ENCODE peak calls at places on chromosomes 6 and 20, in six cellular contexts. U is left ventricle myocardium inferior, L is GM23338, S is heart left ventricle, M is brain microvascular endothelial cell, Q is heart right ventricle. E is an unnamed sample. For H3K27me3, the result is how much of the 10 kb centered on the place peaks cover.

GRCh38 chr20:36574278-36575065 is 1.1 kb downstream of the TGIF2 start:
- DNase-seq in S (peak), L (peak), M (peak), U (peak), Q (peak), E (no peak)

GRCh38 chr6:43931201-43931600 is 161.2 kb downstream of the VEGFA start:
- DNase-seq in Q (no peak), S (no peak), M (no peak), L (no peak), U (peak), E (no peak)

GRCh38 chr20:50758992-50759391 is 27.6 kb downstream of the PARD6B start:
- DNase-seq in L (no peak), U (no peak), Q (no peak), S (no peak), M (no peak), E (no peak)

GRCh38 chr6:56540232-56540631 is 102.5 kb downstream of the DST start:
- DNase-seq in Q (no peak), M (no peak), L (no peak), S (no peak), U (no peak), E (no peak)

GRCh38 chr20:35443003-35443402 is 5.0 kb upstream of the GDF5 start:
- DNase-seq in S (no peak), M (peak), L (no peak), Q (no peak), U (no peak), E (no peak)

GRCh38 chr6:8442149-8442548 is 6.8 kb upstream of the SLC35B3 start:
- DNase-seq in S (no peak), U (no peak), M (no peak), L (no peak), Q (no peak), E (no peak)

GRCh38 chr20:53847118-53847842 is 223.1 kb downstream of the BCAS1 start:
- DNase-seq in U (no peak), L (no peak), M (no peak), S (no peak), Q (no peak), E (no peak)

GRCh38 chr6:50145125-50145524 is 95.4 kb upstream of the DEFB112 start:
- DNase-seq in L (peak), U (no peak), S (no peak), Q (no peak), M (no peak), E (no peak)

GRCh38 chr6:35485402-35485877 is 11.4 kb downstream of the TEAD3 start:
- DNase-seq in U (no peak), S (no peak), L (peak), M (no peak), Q (peak), E (no peak)

GRCh38 chr6:19789100-19789805 is 47.9 kb upstream of the ID4 start:
- DNase-seq in S (no peak), Q (no peak), U (no peak), L (peak), M (peak), E (no peak)

GRCh38 chr20:381581-382290 is 1.2 kb downstream of the TRIB3 start:
- DNase-seq in M (peak), Q (peak), S (peak), U (peak), L (peak), E (peak)

GRCh38 chr6:13908955-13909381 is 15.8 kb upstream of the RNF182 start:
- DNase-seq in L (peak), Q (no peak), U (no peak), S (peak), M (peak), E (no peak)

GRCh38 chr6:162140453-162140852 is 587.1 kb downstream of the PRKN start:
- DNase-seq in L (no peak), Q (no peak), M (no peak), U (no peak), S (no peak), E (no peak)

GRCh38 chr6:162032620-162033019 is 694.9 kb downstream of the PRKN start:
- DNase-seq in S (no peak), L (no peak), U (no peak), Q (no peak), M (peak), E (no peak)

GRCh38 chr6:40640591-40641293 is 53.6 kb upstream of the LRFN2 start:
- DNase-seq in L (no peak), S (peak), M (no peak), Q (no peak), U (no peak), E (peak)

GRCh38 chr6:85015396-85015990 is 251.1 kb upstream of the TBX18 start:
- DNase-seq in M (peak), Q (peak), L (peak), U (peak), S (peak), E (no peak)

GRCh38 chr6:142534484-142534883 is 232.7 kb downstream of the ADGRG6 start:
- DNase-seq in Q (no peak), L (no peak), U (no peak), S (no peak), M (no peak), E (no peak)

GRCh38 chr20:24954151-24954550 is 5.1 kb downstream of the CST7 start:
- DNase-seq in L (no peak), M (no peak), U (no peak), Q (no peak), S (no peak), E (no peak)

GRCh38 chr20:35698298-35699126 is 640 bp downstream of the NFS1 start:
- DNase-seq in M (no peak), L (peak), U (no peak), Q (no peak), S (no peak), E (no peak)

GRCh38 chr20:50271674-50272412 is 81.2 kb downstream of the CEBPB start:
- DNase-seq in L (no peak), M (no peak), U (peak), S (peak), Q (peak), E (no peak)

GRCh38 chr20:7650481-7650880 is 289.8 kb downstream of the HAO1 start:
- DNase-seq in Q (no peak), M (peak), S (no peak), L (no peak), U (no peak), E (no peak)

GRCh38 chr20:59850018-59850641 is 83.3 kb downstream of the SYCP2 start:
- DNase-seq in S (no peak), L (peak), Q (no peak), M (no peak), U (no peak), E (no peak)

GRCh38 chr6:18477301-18477941 is 90.3 kb downstream of the RNF144B start:
- DNase-seq in S (no peak), M (no peak), Q (no peak), U (no peak), L (no peak), E (no peak)

GRCh38 chr6:7314414-7314813 is 1.4 kb upstream of the SSR1 start:
- DNase-seq in S (no peak), L (no peak), M (no peak), Q (no peak), U (no peak), E (no peak)

GRCh38 chr6:21588812-21589811 is 4.4 kb upstream of the SOX4 start:
- DNase-seq in Q (peak), M (peak), L (peak), S (peak), U (peak), E (peak)

GRCh38 chr6:64217721-64218603 is 582.4 kb downstream of the PHF3 start:
- DNase-seq in L (no peak), M (peak), U (no peak), Q (no peak), S (no peak), E (no peak)

GRCh38 chr20:47124235-47124717 is 229.6 kb downstream of the EYA2 start:
- DNase-seq in S (no peak), M (no peak), U (no peak), Q (no peak), L (no peak), E (no peak)

GRCh38 chr20:39633689-39634088 is 671.5 kb downstream of the DHX35 start:
- DNase-seq in S (no peak), U (no peak), L (no peak), Q (no peak), M (no peak), E (no peak)

GRCh38 chr6:132768051-132768517 is 10.4 kb upstream of the VNN2 start:
- DNase-seq in L (peak), S (peak), M (no peak), U (peak), Q (peak), E (no peak)

GRCh38 chr20:13262701-13263335 is 41.7 kb downstream of the ISM1 start:
- DNase-seq in L (no peak), S (no peak), Q (no peak), M (no peak), U (no peak), E (no peak)

GRCh38 chr6:121503633-121504032 is 68.2 kb downstream of the GJA1 start:
- DNase-seq in M (no peak), U (no peak), S (no peak), L (no peak), Q (no peak), E (no peak)

GRCh38 chr6:15332441-15332840 is 86.6 kb downstream of the JARID2 start:
- DNase-seq in S (no peak), Q (no peak), M (no peak), L (no peak), U (no peak), E (no peak)

GRCh38 chr6:66675906-66676305 is 968.9 kb upstream of the EYS start:
- DNase-seq in Q (no peak), M (no peak), S (no peak), U (no peak), L (no peak), E (no peak)

DNA sequence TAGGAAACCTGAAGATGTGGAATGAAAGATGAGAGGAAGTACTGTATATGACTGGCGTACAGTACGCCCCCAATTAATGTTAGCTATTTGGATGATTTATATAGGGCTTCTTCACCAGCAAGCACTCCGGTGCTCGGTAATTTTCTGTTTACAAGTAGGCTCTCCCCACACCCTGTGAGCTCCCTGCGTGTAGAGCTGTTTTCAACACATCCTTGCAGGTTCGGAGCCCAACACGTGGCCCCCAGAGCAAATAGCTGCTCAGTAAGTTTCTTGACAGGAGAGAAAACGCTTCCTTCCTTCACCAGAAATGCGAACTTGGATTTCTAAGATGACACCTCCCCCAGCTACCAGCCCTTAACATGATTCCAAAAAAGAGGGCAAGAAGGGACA is 1.2 kb upstream of the RAB22A start:
- DNase-seq in Q (no peak), L (peak), M (no peak), U (no peak), S (no peak), E (peak)
- H3K27ac ChIP-seq in Q (peak), L (no peak), M (peak), U (peak), S (peak), E (peak)

DNA sequence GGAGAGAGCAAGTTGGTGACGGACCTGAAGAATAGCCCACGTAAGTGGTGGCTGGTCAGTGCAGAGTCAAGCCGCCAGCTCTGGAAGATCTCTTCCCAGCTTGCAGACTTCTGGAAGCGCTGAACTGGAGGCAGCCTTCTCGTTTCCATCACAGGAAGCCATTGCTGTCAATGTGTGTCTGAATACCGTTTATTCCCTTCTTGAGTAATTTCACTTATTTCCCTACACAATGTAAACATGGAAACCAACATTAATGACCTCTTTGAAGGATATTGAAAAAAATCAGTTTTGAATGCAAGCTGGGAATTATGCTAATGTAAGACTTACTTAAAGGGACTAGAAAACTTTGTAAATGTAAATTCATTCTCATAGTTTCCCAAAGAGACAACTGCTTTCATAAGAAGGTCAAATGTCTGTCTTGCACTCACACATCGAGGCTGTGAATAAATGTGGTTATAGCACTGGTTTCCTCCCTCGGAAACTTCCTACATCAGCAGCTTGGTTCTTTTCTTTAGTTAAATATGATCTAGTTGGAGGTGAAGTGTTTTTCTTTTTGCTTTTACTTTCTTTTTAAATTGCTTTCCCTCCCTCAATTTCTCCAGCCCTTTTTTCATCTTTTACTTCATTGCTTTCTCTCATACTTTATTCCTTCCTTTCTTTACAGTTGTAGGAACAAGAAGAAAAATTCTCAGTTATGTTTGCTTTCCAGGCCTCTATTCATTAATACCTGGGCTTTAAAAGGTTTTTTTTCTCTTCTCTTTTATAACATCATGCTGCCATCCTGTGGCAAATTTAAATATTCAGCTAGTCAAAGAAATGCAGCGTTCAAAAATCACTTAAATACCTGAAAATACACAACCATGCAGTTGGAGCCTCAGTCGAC is 108.2 kb downstream of the TNFAIP3 start:
- DNase-seq in M (no peak), L (peak), S (no peak), U (no peak), Q (no peak), E (no peak)
- TF ChIP-seq CTCF in M (no peak), L (peak), S (peak), U (peak), Q (no peak), E (peak)

GRCh38 chr20:63148696-63149095 is 67.2 kb downstream of the YTHDF1 start:
- DNase-seq in U (no peak), M (no peak), L (no peak), Q (peak), S (no peak), E (no peak)

GRCh38 chr20:63141531-63141930 is 74.4 kb downstream of the YTHDF1 start:
- DNase-seq in U (no peak), M (no peak), S (no peak), Q (no peak), L (no peak), E (no peak)

GRCh38 chr20:63142933-63143332 is 73.0 kb downstream of the YTHDF1 start:
- DNase-seq in L (no peak), M (no peak), Q (no peak), U (no peak), S (no peak), E (no peak)

GRCh38 chr20:63147532-63147931 is 68.4 kb downstream of the YTHDF1 start:
- DNase-seq in L (no peak), S (no peak), M (no peak), Q (no peak), U (no peak), E (no peak)

GRCh38 chr20:63145156-63145555 is 70.8 kb downstream of the YTHDF1 start:
- DNase-seq in M (no peak), U (no peak), S (no peak), Q (no peak), L (no peak), E (no peak)
- H3K27me3 ChIP-seq in M (under half), U (half or more), S (under half), Q (under half), L (under half), E (under half)

DNA sequence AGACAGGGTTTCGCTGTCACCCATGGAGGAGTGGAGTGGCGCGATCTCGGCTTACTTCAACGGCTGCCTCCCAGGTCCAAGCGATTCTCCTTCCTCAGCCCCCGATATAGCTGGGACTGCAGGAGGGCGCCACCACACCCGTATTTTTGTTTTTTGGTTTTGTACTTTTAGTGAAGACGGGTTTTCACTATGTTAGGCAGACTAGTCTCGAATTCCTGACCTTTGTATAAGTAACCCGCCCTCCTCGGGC is 115.4 kb upstream of the BTN3A2 start:
- DNase-seq in M (no peak), Q (no peak), U (no peak), L (no peak), S (no peak), E (no peak)
- H3K27ac ChIP-seq in M (peak), Q (peak), U (peak), L (peak), S (peak), E (peak)

GRCh38 chr6:41940759-41941279 is 789 bp downstream of the CCND3 start:
- DNase-seq in U (peak), S (peak), L (peak), M (no peak), Q (peak), E (no peak)
- TF ChIP-seq CTCF in U (peak), S (no peak), L (no peak), M (no peak), Q (no peak), E (no peak)

DNA sequence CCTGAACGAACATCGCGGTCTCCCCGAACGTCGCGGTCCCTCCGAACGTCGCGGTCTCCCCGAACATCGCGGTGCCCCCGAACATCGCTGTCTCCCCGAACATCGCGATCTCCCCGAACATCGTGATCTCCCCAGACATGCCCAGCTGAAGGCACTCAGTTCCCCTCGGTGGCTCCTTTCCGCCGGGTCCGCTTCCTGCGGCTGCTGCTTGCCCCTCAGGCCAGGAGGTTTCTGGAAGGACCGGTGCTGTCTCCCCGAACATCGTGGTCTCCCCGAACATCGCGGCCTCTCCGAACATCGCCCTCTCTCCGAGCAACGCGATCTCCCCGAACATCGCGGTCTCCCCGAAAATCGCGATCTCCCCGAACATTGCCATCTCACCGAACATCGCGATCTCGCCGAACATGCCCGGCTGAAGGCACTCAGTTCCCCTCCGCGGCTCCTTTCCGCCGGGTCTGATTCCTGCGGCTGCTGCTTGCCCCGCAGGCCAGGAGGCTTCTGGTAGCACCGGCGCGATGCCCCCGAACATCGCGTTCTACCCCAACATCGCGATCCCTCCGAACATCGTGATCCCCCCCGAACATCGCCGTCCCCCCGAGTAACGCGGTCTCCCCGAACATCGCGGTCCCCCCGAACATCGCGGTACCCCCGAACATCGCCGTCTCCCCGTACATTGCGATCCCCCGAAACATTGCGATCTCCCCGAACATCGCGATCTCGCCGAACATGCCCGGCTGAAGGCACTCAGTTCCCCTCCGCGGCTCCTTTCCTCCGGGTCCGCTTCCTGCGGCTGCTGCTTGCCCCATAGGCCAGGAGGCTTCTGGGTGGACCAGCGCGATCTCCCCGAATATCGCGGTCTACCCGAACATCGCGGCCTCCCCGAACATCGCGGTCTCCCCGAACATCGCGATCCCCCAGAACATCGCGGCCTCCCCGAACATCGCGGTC is 774 bp downstream of the ULBP1 start:
- DNase-seq in M (peak), L (no peak), Q (no peak), S (no peak), U (no peak), E (no peak)
- H3K27me3 ChIP-seq in M (under half), L (half or more), Q (half or more), S (under half), U (half or more), E (under half)

GRCh38 chr20:62103508-62104233 is 18.6 kb upstream of the LSM14B start:
- DNase-seq in U (no peak), L (no peak), Q (no peak), S (no peak), M (no peak), E (no peak)

GRCh38 chr20:62105592-62105991 is 16.7 kb upstream of the LSM14B start:
- DNase-seq in M (no peak), S (no peak), L (no peak), U (no peak), Q (no peak), E (no peak)

GRCh38 chr20:62104791-62105345 is 17.4 kb upstream of the LSM14B start:
- DNase-seq in M (no peak), Q (no peak), U (no peak), S (no peak), L (no peak), E (no peak)

GRCh38 chr20:62101078-62101477 is 21.2 kb upstream of the LSM14B start:
- DNase-seq in L (no peak), Q (no peak), S (no peak), U (no peak), M (no peak), E (no peak)

DNA sequence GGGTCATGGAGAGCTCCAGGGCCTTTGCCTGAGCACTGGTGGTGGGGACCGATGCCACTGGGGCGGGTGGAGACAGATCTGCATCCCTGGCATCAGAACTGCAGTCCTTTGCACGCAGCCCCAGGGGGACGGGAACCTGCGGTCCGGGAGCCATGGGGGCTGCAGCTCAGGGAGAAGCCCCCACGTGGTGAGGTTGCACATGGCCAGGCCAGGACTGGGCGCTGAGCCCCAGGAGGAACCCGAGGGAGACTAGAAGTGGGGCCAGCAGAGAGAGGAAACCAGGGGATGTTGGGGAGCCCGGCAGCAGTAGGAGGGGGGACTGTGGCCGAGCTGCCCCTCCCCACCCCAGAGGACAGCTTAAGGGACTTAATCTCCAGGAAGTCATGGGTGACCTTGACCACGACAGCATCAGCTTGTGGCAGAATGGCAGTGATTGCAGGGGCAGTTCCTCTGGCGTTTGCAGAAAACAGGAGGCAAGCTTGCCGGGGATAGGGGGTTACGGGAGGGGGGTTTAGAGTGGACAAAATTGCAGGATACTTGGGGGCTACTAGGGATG is 18.0 kb upstream of the LSM14B start:
- DNase-seq in U (no peak), S (no peak), L (no peak), Q (no peak), M (no peak), E (no peak)
- H3K27ac ChIP-seq in U (no peak), S (no peak), L (no peak), Q (no peak), M (no peak), E (no peak)